ENCODE peak calls at places on chromosomes 6 and 20, in seven cellular contexts. W, H, B, T, S, Y and E are unnamed samples.

GRCh38 chr6:148307400-148307799 is 35.2 kb upstream of the SASH1 start:
- DNase-seq in W (no peak), H (peak; percentile 74), B (no peak), T (no peak), S (peak; percentile 39), Y (no peak), E (no peak)

GRCh38 chr6:138795809-138796469 is at the start of gene ECT2L:
- DNase-seq in W (peak; percentile 90), H (peak; percentile 57), B (no peak), T (peak; percentile 60), S (no peak), Y (peak; percentile 84), E (no peak)

GRCh38 chr6:27553123-27553904 is 80.4 kb upstream of the ZNF184 start:
- DNase-seq in W (no peak), H (no peak), B (peak; percentile 82), T (no peak), S (peak; percentile 57), Y (peak; percentile 74), E (no peak)

GRCh38 chr6:156883497-156884252 is 106.5 kb downstream of the ARID1B start:
- DNase-seq in W (no peak), H (peak; percentile 8), B (no peak), T (peak; percentile 67), S (peak; percentile 35), Y (no peak), E (no peak)

GRCh38 chr6:14072084-14072483 is 45.5 kb upstream of the CD83 start:
- DNase-seq in W (no peak), H (no peak), B (no peak), T (no peak), S (peak; percentile 61), Y (peak; percentile 30), E (no peak)

GRCh38 chr20:48933017-48933766 is 11.7 kb downstream of the ARFGEF2 start:
- DNase-seq in W (no peak), H (no peak), B (no peak), T (no peak), S (no peak), Y (no peak), E (no peak)

GRCh38 chr6:25695671-25696070 is 43.7 kb downstream of the SCGN start:
- DNase-seq in W (no peak), H (no peak), B (no peak), T (no peak), S (no peak), Y (no peak), E (no peak)

GRCh38 chr6:149961728-149962425 is 1.9 kb upstream of the ULBP1 start:
- DNase-seq in W (no peak), H (peak; percentile 20), B (no peak), T (no peak), S (no peak), Y (no peak), E (no peak)

GRCh38 chr20:35952480-35953410 is 1.6 kb downstream of the SCAND1 start:
- DNase-seq in W (no peak), H (peak; percentile 46), B (no peak), T (no peak), S (peak; percentile 66), Y (no peak), E (no peak)

GRCh38 chr6:52582446-52582845 is 5.6 kb upstream of the TRAM2 start:
- DNase-seq in W (no peak), H (no peak), B (no peak), T (no peak), S (no peak), Y (no peak), E (no peak)

GRCh38 chr20:21175433-21175832 is 49.6 kb downstream of the KIZ start:
- DNase-seq in W (no peak), H (no peak), B (no peak), T (no peak), S (no peak), Y (no peak), E (no peak)

GRCh38 chr20:4998160-4998651 is 3.1 kb downstream of the SLC23A2 start:
- DNase-seq in W (no peak), H (peak; percentile 18), B (peak; percentile 20), T (no peak), S (no peak), Y (peak; percentile 76), E (no peak)

GRCh38 chr6:19465240-19465639 is 371.9 kb upstream of the ID4 start:
- DNase-seq in W (no peak), H (no peak), B (no peak), T (no peak), S (no peak), Y (no peak), E (no peak)

GRCh38 chr6:118668761-118669411 is 17.5 kb upstream of the CEP85L start:
- DNase-seq in W (no peak), H (no peak), B (no peak), T (no peak), S (peak; percentile 85), Y (no peak), E (no peak)

GRCh38 chr6:100472674-100473073 is 8.0 kb upstream of the SIM1 start:
- DNase-seq in W (no peak), H (no peak), B (peak; percentile 42), T (no peak), S (peak; percentile 64), Y (peak; percentile 53), E (no peak)

GRCh38 chr20:4811661-4812181 is 90.0 kb downstream of the PRND start:
- DNase-seq in W (no peak), H (no peak), B (peak; percentile 38), T (peak; percentile 67), S (no peak), Y (no peak), E (peak; percentile 74)

GRCh38 chr6:138757131-138757530 is 16.4 kb upstream of the CCDC28A start:
- DNase-seq in W (no peak), H (peak; percentile 14), B (no peak), T (no peak), S (no peak), Y (peak; percentile 38), E (no peak)

GRCh38 chr6:26543953-26544352 is 5.8 kb downstream of the HMGN4 start:
- DNase-seq in W (no peak), H (no peak), B (no peak), T (no peak), S (peak; percentile 26), Y (no peak), E (peak; percentile 25)

GRCh38 chr6:15962449-15962764 is 166.5 kb upstream of the MYLIP start:
- DNase-seq in W (no peak), H (no peak), B (no peak), T (no peak), S (peak; percentile 63), Y (peak; percentile 65), E (peak; percentile 67)

GRCh38 chr6:168493976-168494375 is 53.0 kb downstream of the SMOC2 start:
- DNase-seq in W (no peak), H (no peak), B (no peak), T (no peak), S (no peak), Y (peak; percentile 75), E (no peak)

GRCh38 chr20:46987001-46987400 is 92.4 kb downstream of the EYA2 start:
- DNase-seq in W (no peak), H (no peak), B (no peak), T (no peak), S (no peak), Y (no peak), E (no peak)

GRCh38 chr6:134007077-134007476 is 45.3 kb downstream of the SLC2A12 start:
- DNase-seq in W (peak; percentile 58), H (no peak), B (no peak), T (peak; percentile 93), S (no peak), Y (peak; percentile 46), E (no peak)

GRCh38 chr6:17347012-17347411 is 46.4 kb upstream of the CAP2 start:
- DNase-seq in W (no peak), H (no peak), B (no peak), T (no peak), S (no peak), Y (no peak), E (no peak)

GRCh38 chr6:7846971-7847818 is 63.4 kb downstream of the TXNDC5 start:
- DNase-seq in W (no peak), H (no peak), B (no peak), T (no peak), S (peak; percentile 74), Y (peak; percentile 73), E (no peak)

GRCh38 chr20:25018841-25019240 is 26.3 kb upstream of the APMAP start:
- DNase-seq in W (peak; percentile 41), H (no peak), B (no peak), T (peak; percentile 17), S (no peak), Y (no peak), E (no peak)

GRCh38 chr6:19860235-19860877 is 23.2 kb downstream of the ID4 start:
- DNase-seq in W (no peak), H (no peak), B (no peak), T (peak; percentile 63), S (no peak), Y (no peak), E (no peak)

GRCh38 chr6:26296556-26296856 is 68.5 kb upstream of the BTN3A2 start:
- DNase-seq in W (no peak), H (no peak), B (no peak), T (no peak), S (no peak), Y (no peak), E (no peak)

GRCh38 chr20:1533059-1533458 is 24.4 kb downstream of the SIRPD start:
- DNase-seq in W (no peak), H (peak; percentile 8), B (no peak), T (no peak), S (no peak), Y (no peak), E (no peak)

GRCh38 chr6:40523505-40524172 is 63.5 kb downstream of the LRFN2 start:
- DNase-seq in W (no peak), H (no peak), B (no peak), T (no peak), S (no peak), Y (no peak), E (no peak)

GRCh38 chr6:18362058-18362561 is 25.0 kb upstream of the RNF144B start:
- DNase-seq in W (no peak), H (no peak), B (no peak), T (no peak), S (peak; percentile 98), Y (peak; percentile 79), E (no peak)
- H3K4me1 ChIP-seq in W (no peaks in the 10 kb centered on the region), H (no peaks in the 10 kb centered on the region), B (peaks cover 9% of the 10 kb centered on the region), T (peaks cover 4% of the 10 kb centered on the region), S (peaks cover 4% of the 10 kb centered on the region), Y (peaks cover 11% of the 10 kb centered on the region), E (no peaks in the 10 kb centered on the region)

GRCh38 chr6:109453594-109454482 is 1.7 kb downstream of the MICAL1 start:
- DNase-seq in W (no peak), H (no peak), B (no peak), T (no peak), S (no peak), Y (no peak), E (no peak)
- H3K4me1 ChIP-seq in W (no peaks in the 10 kb centered on the region), H (peaks cover 13% of the 10 kb centered on the region), B (peaks cover 47% of the 10 kb centered on the region), T (peaks cover 43% of the 10 kb centered on the region), S (peaks cover 11% of the 10 kb centered on the region), Y (peaks cover 4% of the 10 kb centered on the region), E (peaks cover 77% of the 10 kb centered on the region)

GRCh38 chr20:10670521-10671220 is 3.1 kb downstream of the JAG1 start:
- DNase-seq in W (no peak), H (no peak), B (peak; percentile 82), T (no peak), S (peak; percentile 30), Y (peak; percentile 86), E (no peak)
- H3K4me1 ChIP-seq in W (peaks cover 4% of the 10 kb centered on the region), H (peaks cover 17% of the 10 kb centered on the region), B (peaks cover 27% of the 10 kb centered on the region), T (peaks cover 64% of the 10 kb centered on the region), S (peaks cover 13% of the 10 kb centered on the region), Y (peaks cover 43% of the 10 kb centered on the region), E (peaks cover 35% of the 10 kb centered on the region)

DNA sequence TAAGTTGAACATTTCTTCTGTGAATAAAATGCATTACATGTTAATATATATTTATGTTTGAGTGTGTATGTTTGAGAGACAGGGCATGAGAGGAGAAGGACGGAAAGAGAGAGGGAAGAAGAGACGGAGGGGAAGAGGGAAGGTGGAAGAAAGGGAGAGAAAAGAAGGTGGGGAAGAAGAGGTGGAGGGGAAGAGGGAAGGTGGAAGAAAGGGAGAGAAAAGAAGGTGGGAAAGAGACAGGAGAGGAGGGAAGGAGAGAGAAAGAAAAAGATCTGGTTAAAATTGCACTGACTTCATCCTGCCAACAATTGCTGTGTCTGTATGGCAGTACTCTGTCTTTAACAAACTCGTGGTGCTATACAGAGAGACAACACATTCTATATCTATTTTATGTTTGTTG is 29.0 kb downstream of the FAM83B start:
- DNase-seq in W (no peak), H (no peak), B (no peak), T (no peak), S (no peak), Y (no peak), E (no peak)
- H3K4me1 ChIP-seq in W (no peaks in the 10 kb centered on the region), H (peaks cover 57% of the 10 kb centered on the region), B (no peaks in the 10 kb centered on the region), T (no peaks in the 10 kb centered on the region), S (no peaks in the 10 kb centered on the region), Y (no peaks in the 10 kb centered on the region), E (no peaks in the 10 kb centered on the region)